ENCODE peak calls at places on chromosomes 12 and 14, in nine cellular contexts. H, E, D, K, O, M, F, X and J are unnamed samples.
A peak's percentile ranks its signal among the peaks of the same experiment; 100 is the strongest.

GRCh38 chr12:15520083-15520482 is 197.8 kb downstream of the PTPRO start:
- DNase-seq in H (no peak), E (no peak), D (peak; percentile 28), K (no peak), O (no peak), M (no peak), F (no peak), X (no peak), J (no peak)

GRCh38 chr14:24353551-24354529 is 14.0 kb upstream of the RIPK3 start:
- DNase-seq in H (no peak), E (no peak), D (no peak), K (peak; percentile 45), O (no peak), M (no peak), F (no peak), X (no peak), J (no peak)

GRCh38 chr12:91326043-91327027 is 143.7 kb upstream of the DCN start:
- DNase-seq in H (peak; percentile 30), E (peak; percentile 53), D (peak; percentile 64), K (peak; percentile 76), O (peak; percentile 73), M (peak; percentile 75), F (no peak), X (peak; percentile 34), J (peak; percentile 16)

GRCh38 chr14:53900499-53900898 is 56.1 kb downstream of the BMP4 start:
- DNase-seq in H (no peak), E (no peak), D (no peak), K (no peak), O (no peak), M (no peak), F (no peak), X (no peak), J (no peak)

GRCh38 chr12:62922539-62922938 is 12.4 kb downstream of the PPM1H start:
- DNase-seq in H (no peak), E (no peak), D (no peak), K (peak; percentile 84), O (no peak), M (peak; percentile 6), F (no peak), X (no peak), J (no peak)

GRCh38 chr14:73428354-73428824 is 30.0 kb downstream of the NUMB start:
- DNase-seq in H (peak; percentile 16), E (no peak), D (no peak), K (no peak), O (no peak), M (no peak), F (no peak), X (no peak), J (no peak)

GRCh38 chr14:30679032-30679431 is 56.9 kb downstream of the SCFD1 start:
- DNase-seq in H (no peak), E (no peak), D (no peak), K (no peak), O (no peak), M (no peak), F (no peak), X (no peak), J (no peak)

GRCh38 chr12:113235976-113236375 is 14.7 kb downstream of the TPCN1 start:
- DNase-seq in H (no peak), E (no peak), D (no peak), K (no peak), O (no peak), M (no peak), F (no peak), X (no peak), J (no peak)

GRCh38 chr12:93197067-93197593 is 180.6 kb upstream of the NUDT4 start:
- DNase-seq in H (no peak), E (no peak), D (no peak), K (peak; percentile 6), O (no peak), M (no peak), F (no peak), X (no peak), J (no peak)

GRCh38 chr14:23562822-23563472 is 4.6 kb downstream of the AP1G2 start:
- DNase-seq in H (peak; percentile 54), E (peak; percentile 68), D (peak; percentile 81), K (peak; percentile 65), O (no peak), M (peak; percentile 32), F (no peak), X (peak; percentile 65), J (peak; percentile 58)

GRCh38 chr12:82182601-82183000 is 175.6 kb downstream of the CCDC59 start:
- DNase-seq in H (no peak), E (no peak), D (peak; percentile 8), K (peak; percentile 4), O (no peak), M (peak; percentile 32), F (no peak), X (no peak), J (no peak)

GRCh38 chr12:89884365-89884915 is 175.8 kb upstream of the ATP2B1 start:
- DNase-seq in H (no peak), E (no peak), D (no peak), K (no peak), O (no peak), M (peak; percentile 17), F (no peak), X (no peak), J (no peak)

GRCh38 chr12:22357531-22357930 is 23.0 kb upstream of the ST8SIA1 start:
- DNase-seq in H (no peak), E (no peak), D (no peak), K (no peak), O (no peak), M (no peak), F (no peak), X (no peak), J (no peak)

GRCh38 chr12:89552376-89552775 is 26.5 kb upstream of the POC1B start:
- DNase-seq in H (peak; percentile 26), E (no peak), D (no peak), K (peak; percentile 32), O (no peak), M (peak; percentile 30), F (no peak), X (no peak), J (no peak)

GRCh38 chr12:78260976-78261375 is 430.3 kb downstream of the NAV3 start:
- DNase-seq in H (no peak), E (no peak), D (no peak), K (no peak), O (no peak), M (no peak), F (no peak), X (no peak), J (no peak)

GRCh38 chr12:53599579-53599978 is 26.6 kb downstream of the ATF7 start:
- DNase-seq in H (peak; percentile 36), E (no peak), D (no peak), K (no peak), O (no peak), M (no peak), F (no peak), X (no peak), J (no peak)

GRCh38 chr14:32509632-32510187 is 180.6 kb downstream of the AKAP6 start:
- DNase-seq in H (peak; percentile 98), E (no peak), D (no peak), K (peak; percentile 80), O (no peak), M (peak; percentile 99), F (peak; percentile 97), X (no peak), J (no peak)

GRCh38 chr12:12017135-12017581 is 53.6 kb upstream of the BCL2L14 start:
- DNase-seq in H (peak; percentile 12), E (peak; percentile 27), D (peak; percentile 39), K (no peak), O (no peak), M (no peak), F (no peak), X (no peak), J (no peak)

GRCh38 chr14:42407153-42407552 is 800.5 kb downstream of the LRFN5 start:
- DNase-seq in H (no peak), E (no peak), D (no peak), K (no peak), O (no peak), M (no peak), F (no peak), X (no peak), J (no peak)

GRCh38 chr12:27498159-27498558 is 25.8 kb upstream of the PPFIBP1 start:
- DNase-seq in H (no peak), E (no peak), D (no peak), K (no peak), O (no peak), M (no peak), F (no peak), X (no peak), J (no peak)

GRCh38 chr14:102659797-102660196 is 67.3 kb downstream of the RCOR1 start:
- DNase-seq in H (no peak), E (peak; percentile 43), D (no peak), K (peak; percentile 47), O (no peak), M (peak; percentile 46), F (no peak), X (no peak), J (no peak)

GRCh38 chr14:90759370-90760054 is 56.7 kb downstream of the TTC7B start:
- DNase-seq in H (no peak), E (peak; percentile 81), D (no peak), K (no peak), O (no peak), M (no peak), F (no peak), X (no peak), J (no peak)

GRCh38 chr12:108634225-108634795 is 616 bp upstream of the SELPLG start:
- DNase-seq in H (no peak), E (peak; percentile 98), D (peak; percentile 62), K (peak; percentile 41), O (no peak), M (no peak), F (no peak), X (peak; percentile 68), J (no peak)